ENCODE peak calls at places on chromosomes 6 and 20, in ten cellular contexts. G is right cardiac atrium; L is small intestine; R is pancreas; I is CD8-positive, alpha-beta T cell; F is colonic mucosa; J is ovary; E is GM23248; O is adrenal gland; D is OCI-LY7. V is an unnamed sample. For H3K4me1, the result is how much of the 10 kb centered on the place peaks cover.

GRCh38 chr6:11609324-11610071 is 71.9 kb downstream of the TMEM170B start:
- DNase-seq in R (no peak), I (no peak), F (no peak), O (peak), G (peak), E (peak), D (no peak), J (peak), L (no peak), V (no peak)

GRCh38 chr20:56715309-56715708 is 86.2 kb downstream of the TFAP2C start:
- DNase-seq in R (no peak), L (no peak), E (no peak), D (no peak), O (no peak), F (no peak), J (no peak), I (no peak), G (no peak), V (no peak)

GRCh38 chr6:155372256-155372655 is 58.0 kb upstream of the TFB1M start:
- DNase-seq in F (no peak), J (no peak), R (no peak), G (no peak), O (no peak), D (no peak), E (no peak), L (no peak), I (no peak), V (no peak)

GRCh38 chr6:58198301-58198700 is 880.9 kb downstream of the PRIM2 start:
- DNase-seq in F (no peak), E (peak), I (no peak), O (no peak), R (no peak), J (no peak), D (no peak), L (no peak), G (no peak), V (no peak)

GRCh38 chr6:20142866-20143265 is 69.4 kb downstream of the MBOAT1 start:
- DNase-seq in I (no peak), E (no peak), R (no peak), G (no peak), J (no peak), F (no peak), O (no peak), D (no peak), L (no peak), V (no peak)

GRCh38 chr20:41649489-41649888 is 31.3 kb upstream of the CHD6 start:
- DNase-seq in R (no peak), E (no peak), I (no peak), L (no peak), O (no peak), F (peak), D (peak), G (no peak), J (no peak), V (no peak)

GRCh38 chr20:10670521-10671220 is 3.1 kb downstream of the JAG1 start:
- DNase-seq in I (no peak), J (no peak), D (peak), O (peak), E (no peak), G (no peak), F (no peak), L (no peak), R (no peak), V (no peak)

GRCh38 chr6:116764961-116765841 is at the start of gene FAM162B:
- DNase-seq in E (peak), D (no peak), L (no peak), O (peak), R (peak), G (peak), J (peak), I (no peak), F (peak), V (no peak)

GRCh38 chr6:80832337-80832736 is 725.9 kb downstream of the BCKDHB start:
- DNase-seq in E (no peak), I (no peak), G (no peak), R (no peak), L (no peak), J (no peak), F (no peak), O (no peak), D (no peak), V (no peak)

GRCh38 chr6:144217264-144217663 is 66.9 kb downstream of the STX11 start:
- DNase-seq in O (no peak), R (no peak), I (no peak), G (no peak), J (no peak), E (peak), F (no peak), L (no peak), D (no peak), V (no peak)

GRCh38 chr6:55898342-55898741 is 23.0 kb upstream of the BMP5 start:
- DNase-seq in D (no peak), G (no peak), I (no peak), L (no peak), R (no peak), O (no peak), F (no peak), J (no peak), E (peak), V (no peak)

GRCh38 chr20:60780388-60781025 is 471.6 kb upstream of the CDH4 start:
- DNase-seq in J (no peak), D (no peak), O (no peak), I (no peak), R (no peak), E (no peak), G (no peak), F (no peak), L (no peak), V (no peak)

GRCh38 chr6:24522090-24522820 is 27.5 kb downstream of the ALDH5A1 start:
- DNase-seq in L (no peak), D (peak), G (no peak), R (no peak), O (no peak), F (no peak), I (no peak), J (no peak), E (no peak), V (no peak)

GRCh38 chr6:153084393-153084792 is 46.7 kb downstream of the RGS17 start:
- DNase-seq in R (no peak), J (no peak), O (no peak), F (no peak), D (no peak), E (peak), L (no peak), I (no peak), G (no peak), V (no peak)

GRCh38 chr6:46832816-46833215 is 39.6 kb downstream of the MEP1A start:
- DNase-seq in O (no peak), G (no peak), D (no peak), E (no peak), F (no peak), R (no peak), L (peak), J (no peak), I (no peak), V (no peak)

GRCh38 chr6:30447237-30447636 is 42.1 kb upstream of the HLA-E start:
- DNase-seq in J (no peak), R (no peak), D (no peak), F (no peak), G (no peak), E (peak), I (no peak), L (no peak), O (no peak), V (no peak)

GRCh38 chr20:48571945-48572589 is 255.7 kb downstream of the PREX1 start:
- DNase-seq in R (no peak), I (no peak), O (no peak), L (no peak), E (no peak), D (no peak), J (peak), G (no peak), F (no peak), V (no peak)

GRCh38 chr6:134166529-134167221 is 114.3 kb upstream of the SLC2A12 start:
- DNase-seq in L (peak), E (no peak), O (no peak), F (no peak), G (no peak), J (no peak), R (no peak), I (no peak), D (no peak), V (no peak)

GRCh38 chr6:143097224-143097795 is 36.6 kb downstream of the AIG1 start:
- DNase-seq in O (no peak), L (no peak), F (no peak), G (no peak), D (no peak), E (no peak), I (no peak), R (no peak), J (no peak), V (peak)

GRCh38 chr6:24855389-24856245 is 56.9 kb upstream of the ARMH2 start:
- DNase-seq in R (peak), F (peak), E (peak), O (peak), J (peak), D (peak), G (no peak), I (peak), L (peak), V (peak)

GRCh38 chr6:119077643-119078448 is 618 bp downstream of the FAM184A start:
- DNase-seq in J (peak), O (peak), D (no peak), I (peak), F (peak), E (peak), G (peak), L (peak), R (peak), V (peak)

GRCh38 chr20:44727039-44727438 is 11.9 kb downstream of the CCN5 start:
- DNase-seq in I (no peak), L (no peak), R (no peak), J (peak), G (no peak), E (no peak), D (no peak), O (no peak), F (no peak), V (no peak)

GRCh38 chr6:153024401-153025017 is 22.0 kb upstream of the MTRF1L start:
- DNase-seq in R (peak), E (peak), L (peak), F (peak), J (no peak), I (peak), G (no peak), D (peak), O (no peak), V (peak)

GRCh38 chr6:75691012-75691411 is 58.0 kb upstream of the MYO6 start:
- DNase-seq in O (no peak), J (no peak), R (no peak), E (peak), G (no peak), F (no peak), D (no peak), I (no peak), L (no peak), V (no peak)

GRCh38 chr6:52598123-52598823 is 21.4 kb upstream of the TRAM2 start:
- DNase-seq in R (peak), D (peak), I (peak), J (peak), G (peak), E (peak), F (peak), L (peak), O (peak), V (peak)

GRCh38 chr20:25217161-25218108 is 21.9 kb downstream of the ENTPD6 start:
- DNase-seq in L (no peak), E (no peak), G (no peak), I (no peak), R (no peak), F (no peak), O (no peak), J (no peak), D (no peak), V (no peak)

GRCh38 chr6:44542401-44543116 is 155.1 kb downstream of the CDC5L start:
- DNase-seq in R (no peak), L (no peak), G (no peak), J (peak), I (no peak), O (peak), E (peak), F (no peak), D (no peak), V (no peak)

GRCh38 chr6:17842934-17843821 is 136.5 kb upstream of the NUP153 start:
- DNase-seq in J (no peak), E (no peak), G (no peak), D (no peak), I (no peak), O (no peak), F (peak), R (no peak), L (peak), V (no peak)

GRCh38 chr6:149046822-149047246 is 270.7 kb upstream of the TAB2 start:
- DNase-seq in E (no peak), J (no peak), R (no peak), L (peak), O (no peak), F (no peak), I (no peak), G (no peak), D (peak), V (peak)

GRCh38 chr6:33966536-33966935 is 162.7 kb upstream of the MLN start:
- DNase-seq in F (no peak), O (no peak), D (no peak), I (no peak), R (no peak), L (no peak), G (no peak), E (no peak), J (no peak), V (no peak)

GRCh38 chr6:123263981-123264380 is 267.9 kb downstream of the CLVS2 start:
- DNase-seq in G (no peak), D (no peak), E (no peak), R (no peak), O (no peak), I (no peak), F (no peak), L (no peak), J (no peak), V (no peak)

GRCh38 chr6:40343318-40343886 is 243.8 kb downstream of the LRFN2 start:
- DNase-seq in E (no peak), L (no peak), R (no peak), I (no peak), J (no peak), O (no peak), D (no peak), F (no peak), G (no peak), V (no peak)

GRCh38 chr20:58019027-58019849 is 209.2 kb downstream of the ANKRD60 start:
- DNase-seq in O (no peak), I (no peak), F (peak), L (no peak), E (peak), G (peak), D (no peak), J (no peak), R (no peak), V (no peak)

GRCh38 chr6:22313796-22314195 is 17.0 kb upstream of the PRL start:
- DNase-seq in G (no peak), R (no peak), E (no peak), L (no peak), I (no peak), F (no peak), D (no peak), O (no peak), J (no peak), V (no peak)

GRCh38 chr20:58112017-58112781 is 116.3 kb downstream of the ANKRD60 start:
- DNase-seq in R (no peak), E (peak), O (no peak), J (no peak), F (no peak), G (no peak), I (no peak), L (no peak), D (peak), V (no peak)

GRCh38 chr20:54133434-54134427 is 40.1 kb downstream of the CYP24A1 start:
- DNase-seq in E (peak), G (no peak), J (no peak), F (peak), R (no peak), D (no peak), L (peak), I (no peak), O (no peak), V (no peak)
- H3K4me3 ChIP-seq in E (peak), G (no peak), J (no peak), F (no peak), R (no peak), D (no peak), L (no peak), I (no peak), O (no peak), V (no peak)

GRCh38 chr20:62563561-62563960 is 78.7 kb upstream of the SLCO4A1 start:
- DNase-seq in G (no peak), L (no peak), J (no peak), O (no peak), F (no peak), R (no peak), I (no peak), E (no peak), D (no peak), V (no peak)
- H3K27ac ChIP-seq in G (peak), L (no peak), J (no peak), O (no peak), F (no peak), R (no peak), I (no peak), E (no peak), D (no peak), V (no peak)

DNA sequence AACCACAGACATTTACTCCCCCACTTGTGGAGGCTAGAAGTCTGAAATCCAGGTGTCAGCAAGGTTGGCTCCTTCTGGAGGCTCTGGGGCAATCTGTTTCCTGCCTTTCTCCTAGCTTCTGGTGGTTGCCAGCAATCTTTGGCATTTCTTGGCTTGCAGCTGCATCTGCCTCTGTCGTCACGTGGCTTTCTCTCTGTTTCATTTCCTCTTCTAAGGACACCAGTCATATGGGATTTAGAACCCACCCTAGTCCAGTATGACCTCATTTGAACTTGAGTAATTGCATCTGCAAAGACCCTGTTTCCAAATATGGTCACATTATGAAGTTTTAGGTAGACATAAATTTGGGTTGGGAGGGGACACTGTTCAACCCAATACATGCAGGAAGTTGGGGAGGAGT is 56.2 kb upstream of the EPB41L1 start:
- DNase-seq in J (no peak), R (no peak), G (no peak), D (peak), O (peak), F (peak), E (peak), I (no peak), L (no peak), V (no peak)
- H3K4me1 ChIP-seq in J (under half), R (half or more), G (under half), D (half or more), O (under half), F (under half), E (under half), I (under half), L (under half), V (under half)

GRCh38 chr6:26556263-26557070 is 18.3 kb downstream of the HMGN4 start:
- DNase-seq in R (no peak), E (peak), J (peak), I (peak), G (peak), O (peak), D (peak), F (no peak), L (no peak), V (peak)
- H3K4me3 ChIP-seq in R (no peak), E (peak), J (no peak), I (no peak), G (no peak), O (no peak), D (peak), F (no peak), L (no peak), V (no peak)

GRCh38 chr6:128606611-128607010 is 86.2 kb upstream of the PTPRK start:
- DNase-seq in G (no peak), E (no peak), O (no peak), I (no peak), F (no peak), R (no peak), L (no peak), J (no peak), D (no peak), V (no peak)

GRCh38 chr6:128601060-128601459 is 80.7 kb upstream of the PTPRK start:
- DNase-seq in L (peak), J (no peak), I (no peak), R (no peak), G (no peak), F (no peak), D (no peak), O (no peak), E (peak), V (no peak)

GRCh38 chr6:128600397-128600951 is 80.1 kb upstream of the PTPRK start:
- DNase-seq in O (no peak), D (no peak), I (no peak), J (no peak), R (no peak), E (peak), G (no peak), F (no peak), L (no peak), V (no peak)

GRCh38 chr6:128605961-128606360 is 85.6 kb upstream of the PTPRK start:
- DNase-seq in J (no peak), E (peak), O (no peak), I (no peak), D (no peak), F (no peak), L (no peak), R (no peak), G (no peak), V (no peak)
- H3K27ac ChIP-seq in J (no peak), E (no peak), O (no peak), I (no peak), D (no peak), F (no peak), L (no peak), R (no peak), G (no peak), V (no peak)

GRCh38 chr20:33328157-33328556 is 45.1 kb downstream of the BPIFB1 start:
- DNase-seq in I (no peak), O (no peak), L (no peak), J (no peak), F (no peak), E (no peak), D (no peak), G (peak), R (no peak), V (no peak)
- H3K4me1 ChIP-seq in I (under half), O (under half), L (under half), J (under half), F (under half), E (under half), D (under half), G (under half), R (under half), V (under half)

DNA sequence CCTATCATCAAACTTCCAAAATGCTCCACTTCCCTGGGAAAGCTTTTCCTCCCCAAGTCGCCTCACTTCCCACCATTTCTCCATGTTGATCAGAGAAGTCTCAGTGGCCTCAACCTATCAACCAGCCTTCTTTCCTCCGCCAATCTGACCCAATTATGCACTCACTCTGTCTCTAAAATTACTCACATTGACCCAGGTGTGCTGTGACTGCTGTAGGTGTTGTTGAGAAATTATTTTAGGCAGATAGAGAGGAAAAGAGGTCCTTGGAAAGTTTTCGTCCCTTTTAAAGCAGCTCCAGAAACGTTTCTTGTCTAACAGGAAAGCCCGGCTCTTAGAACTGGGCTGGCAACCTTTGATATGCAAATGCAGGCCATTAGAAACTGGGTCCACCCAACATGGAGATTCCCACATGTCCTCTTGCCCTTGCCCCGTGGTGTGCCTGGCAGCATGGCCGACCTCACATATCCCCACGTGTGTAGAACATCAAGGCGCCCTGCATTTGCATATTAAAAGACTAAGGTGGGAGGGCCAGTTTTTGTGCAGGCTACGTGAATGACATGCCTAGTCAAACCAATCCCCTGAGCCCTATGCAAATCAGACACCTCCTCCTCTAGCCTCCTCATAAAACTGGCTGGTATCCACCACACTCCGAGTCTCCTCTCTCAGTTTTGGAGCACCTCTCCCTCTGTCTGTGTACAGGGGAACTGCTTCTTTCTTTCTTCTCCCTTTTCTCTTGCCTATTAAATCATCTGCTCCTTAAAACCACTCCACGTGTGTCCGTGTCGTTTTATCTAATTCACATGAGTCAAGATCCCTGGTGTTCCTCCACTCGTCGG is 12.9 kb downstream of the IPCEF1 start:
- DNase-seq in J (peak), L (peak), D (no peak), E (peak), G (no peak), R (peak), I (no peak), F (peak), O (peak), V (no peak)
- H3K4me3 ChIP-seq in J (no peak), L (no peak), D (no peak), E (no peak), G (no peak), R (peak), I (no peak), F (peak), O (no peak), V (no peak)

V was measured in CD4-positive, CD25-positive, alpha-beta regulatory T cell.